ENCODE peak calls at places on chromosomes 4 and X, in eight cellular contexts. P, C, M, W, K, L, S and N are unnamed samples.

GRCh38 chr4:54484361-54484760 is 173.4 kb upstream of the KIT start:
- DNase-seq in P (no peak), C (no peak), M (no peak), W (no peak), K (no peak), L (no peak), S (peak; percentile 98), N (peak; percentile 97)

GRCh38 chrX:117301086-117301485 is 815.5 kb downstream of the KLHL13 start:
- DNase-seq in P (no peak), C (no peak), M (no peak), W (no peak), K (no peak), L (no peak), S (no peak), N (no peak)

GRCh38 chr4:52408037-52408436 is 251.1 kb downstream of the USP46 start:
- DNase-seq in P (no peak), C (no peak), M (no peak), W (no peak), K (no peak), L (no peak), S (no peak), N (no peak)

GRCh38 chrX:151384807-151385206 is 12.2 kb upstream of the VMA21 start:
- DNase-seq in P (no peak), C (no peak), M (no peak), W (peak; percentile 46), K (no peak), L (peak; percentile 56), S (no peak), N (no peak)

GRCh38 chrX:69298466-69299140 is 133.3 kb upstream of the PJA1 start:
- DNase-seq in P (no peak), C (no peak), M (peak; percentile 16), W (no peak), K (no peak), L (no peak), S (peak; percentile 57), N (peak; percentile 70)

GRCh38 chr4:139144161-139144859 is 32.7 kb downstream of the ELF2 start:
- DNase-seq in P (peak; percentile 73), C (peak; percentile 58), M (peak; percentile 69), W (peak; percentile 79), K (peak; percentile 27), L (peak; percentile 57), S (peak; percentile 77), N (peak; percentile 77)

GRCh38 chrX:17374619-17375360 is at the start of gene NHS:
- DNase-seq in P (peak; percentile 63), C (peak; percentile 76), M (peak; percentile 72), W (peak; percentile 52), K (peak; percentile 51), L (peak; percentile 65), S (peak; percentile 80), N (peak; percentile 87)

GRCh38 chr4:12319765-12320164 is 891.1 kb upstream of the HS3ST1 start:
- DNase-seq in P (no peak), C (no peak), M (peak; percentile 52), W (no peak), K (no peak), L (no peak), S (no peak), N (no peak)

GRCh38 chr4:7854697-7855370 is 84.8 kb downstream of the AFAP1 start:
- DNase-seq in P (no peak), C (no peak), M (no peak), W (no peak), K (no peak), L (no peak), S (peak; percentile 35), N (peak; percentile 44)

GRCh38 chr4:6701371-6701770 is 7.7 kb downstream of the S100P start:
- DNase-seq in P (no peak), C (no peak), M (no peak), W (no peak), K (no peak), L (no peak), S (no peak), N (no peak)

GRCh38 chr4:14091966-14092365 is 464.4 kb upstream of the BOD1L1 start:
- DNase-seq in P (no peak), C (no peak), M (peak; percentile 21), W (no peak), K (no peak), L (no peak), S (no peak), N (no peak)

GRCh38 chr4:43682551-43682950 is 766.1 kb downstream of the KCTD8 start:
- DNase-seq in P (no peak), C (no peak), M (no peak), W (no peak), K (no peak), L (no peak), S (peak; percentile 36), N (peak; percentile 12)

GRCh38 chr4:142264961-142265360 is 581.1 kb downstream of the INPP4B start:
- DNase-seq in P (no peak), C (no peak), M (peak; percentile 86), W (no peak), K (no peak), L (no peak), S (no peak), N (no peak)

GRCh38 chrX:145002776-145003175 is 244.5 kb upstream of the SPANXN1 start:
- DNase-seq in P (no peak), C (no peak), M (no peak), W (no peak), K (no peak), L (no peak), S (peak; percentile 63), N (no peak)

GRCh38 chr4:16868674-16869073 is 29.8 kb downstream of the LDB2 start:
- DNase-seq in P (no peak), C (no peak), M (no peak), W (no peak), K (no peak), L (no peak), S (no peak), N (no peak)

GRCh38 chr4:1939664-1940509 is 68.7 kb downstream of the NSD2 start:
- DNase-seq in P (no peak), C (no peak), M (peak; percentile 91), W (no peak), K (no peak), L (peak; percentile 52), S (peak; percentile 88), N (peak; percentile 79)

GRCh38 chr4:2246384-2247127 is 4.6 kb upstream of the HAUS3 start:
- DNase-seq in P (peak; percentile 18), C (no peak), M (no peak), W (peak; percentile 36), K (no peak), L (no peak), S (no peak), N (no peak)

GRCh38 chrX:115957862-115958490 is 212.6 kb upstream of the AGTR2 start:
- DNase-seq in P (no peak), C (no peak), M (no peak), W (no peak), K (no peak), L (no peak), S (no peak), N (no peak)

DNA sequence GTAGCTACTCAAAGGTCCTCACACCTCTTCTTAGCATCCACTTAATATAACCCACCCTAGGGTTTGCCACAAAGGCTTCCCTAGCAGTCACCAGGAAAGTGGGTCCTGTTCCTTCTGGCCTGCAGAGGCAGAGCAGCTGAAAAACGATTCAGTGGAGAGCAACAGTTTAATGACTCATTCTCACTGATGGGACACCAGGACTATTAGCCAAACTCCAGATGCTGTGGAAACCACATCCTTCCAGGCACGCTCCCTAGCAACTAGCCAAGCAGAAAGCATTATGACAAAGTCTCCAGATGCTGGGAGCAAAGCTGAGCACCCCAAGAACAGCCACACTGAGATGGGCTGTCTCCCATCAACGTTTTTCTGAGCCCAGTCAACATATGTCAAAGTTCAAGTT is 30.3 kb upstream of the UTP14A start:
- DNase-seq in P (no peak), C (no peak), M (peak; percentile 66), W (no peak), K (no peak), L (no peak), S (peak; percentile 67), N (peak; percentile 43)
- TF ChIP-seq CTCF in P (no peak), C (no peak), M (peak; percentile 32), W (no peak), K (no peak), L (no peak), S (no peak), N (no peak)

DNA sequence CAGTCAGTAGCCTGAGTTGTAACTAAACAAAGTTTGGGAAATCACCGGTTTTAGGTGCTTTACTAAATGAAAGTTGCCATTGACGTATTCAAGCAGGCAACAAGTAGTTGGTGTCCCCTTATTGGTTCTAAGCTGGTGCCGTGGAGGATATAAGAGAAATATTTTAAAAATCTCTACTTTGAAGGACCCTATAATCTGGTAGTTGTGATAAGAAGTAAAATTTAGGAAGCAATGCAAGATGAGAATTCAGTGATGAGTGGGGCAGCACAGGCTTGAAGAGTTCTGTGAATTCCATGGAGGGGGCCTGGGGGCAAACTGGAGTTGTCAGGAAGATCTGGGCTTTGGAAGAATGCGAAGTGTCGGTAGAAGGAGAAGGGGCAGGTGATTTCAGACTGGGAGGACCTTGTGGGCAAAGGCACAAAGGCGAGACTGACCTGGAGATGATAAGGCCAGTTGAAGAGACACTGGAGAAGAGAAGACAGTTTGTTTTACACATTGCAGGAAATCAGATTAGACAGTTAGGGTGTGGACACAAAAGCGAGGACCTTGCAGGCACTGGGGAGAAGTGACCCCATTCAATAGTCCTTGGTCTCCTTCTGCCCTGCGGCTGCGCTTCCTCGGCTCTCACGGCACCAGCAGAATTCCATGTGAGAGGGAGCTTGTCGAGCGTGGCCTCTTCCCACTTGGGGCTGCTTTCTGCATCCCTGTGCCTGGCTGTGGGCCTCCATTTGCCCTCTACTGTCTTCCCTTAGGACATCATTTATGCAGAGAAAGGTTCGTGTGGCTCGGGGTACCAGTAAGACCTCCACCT is 1.3 kb downstream of the RHOH start:
- DNase-seq in P (no peak), C (no peak), M (no peak), W (no peak), K (no peak), L (no peak), S (no peak), N (no peak)
- H3K4me3 ChIP-seq in P (no peak overlapping the region), C (no peak overlapping the region), M (no peak overlapping the region), W (peak overlapping the region; percentile 46), K (no peak overlapping the region), L (peak overlapping the region; percentile 20), S (no peak overlapping the region), N (no peak overlapping the region)

GRCh38 chr4:150814873-150815272 is 200.2 kb downstream of the LRBA start:
- DNase-seq in P (no peak), C (no peak), M (no peak), W (no peak), K (no peak), L (no peak), S (no peak), N (no peak)
- TF ChIP-seq CTCF in P (no peak), C (no peak), M (peak; percentile 5), W (no peak), K (no peak), L (no peak), S (peak; percentile 8), N (no peak)

DNA sequence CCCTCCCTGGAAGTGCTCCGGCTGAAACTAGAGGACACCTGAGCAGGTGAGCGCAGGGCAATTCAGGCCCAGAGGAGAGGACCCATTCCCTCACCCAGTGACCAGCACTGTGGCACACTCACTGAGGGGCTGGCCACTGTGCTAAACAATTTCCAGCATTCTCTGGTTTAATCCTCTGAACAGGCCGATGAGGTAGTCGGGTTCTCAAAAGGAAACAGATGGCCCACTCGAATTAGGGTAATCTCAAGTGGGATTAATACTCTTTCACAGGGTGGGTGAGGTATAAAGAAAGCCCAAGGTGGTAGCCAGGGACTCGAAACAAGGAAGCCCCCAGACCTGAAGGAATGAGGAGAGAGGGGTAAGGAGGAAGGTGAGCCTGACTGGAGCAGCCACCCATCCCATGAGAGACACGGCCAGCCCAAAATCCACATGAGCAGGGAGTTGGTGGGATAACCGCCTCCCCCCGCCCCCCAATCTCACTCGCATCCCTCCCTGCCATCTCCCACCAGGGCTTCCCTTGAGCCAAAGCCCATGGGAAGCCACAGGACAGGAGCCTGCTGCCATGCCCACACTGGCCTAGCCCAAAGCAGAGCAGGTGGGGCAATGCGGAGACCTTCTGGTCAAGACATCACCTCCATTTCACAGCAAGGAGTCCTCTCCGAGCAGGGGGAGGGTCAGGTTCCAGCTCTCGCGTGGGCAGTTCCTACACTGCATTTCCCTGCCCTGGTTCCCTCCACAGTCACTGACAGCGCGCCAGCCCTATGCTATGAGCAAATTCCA is 55.0 kb downstream of the SH3KBP1 start:
- DNase-seq in P (no peak), C (no peak), M (no peak), W (no peak), K (no peak), L (no peak), S (no peak), N (no peak)
- H3K4me3 ChIP-seq in P (no peak overlapping the region), C (no peak overlapping the region), M (no peak overlapping the region), W (no peak overlapping the region), K (no peak overlapping the region), L (no peak overlapping the region), S (no peak overlapping the region), N (no peak overlapping the region)